ENCODE peak calls at places on chromosomes 1 and 21, in ten cellular contexts. One of them, this sample, is unnamed.

GRCh38 chr1:86156571-86157455 is at the start of gene COL24A1:
- DNase-seq in sigmoid colon: peak; percentile 84
- DNase-seq in small intestine: no peak
- DNase-seq in Panc1: no peak
- DNase-seq in ovary: peak; percentile 16
- DNase-seq in PC-3: peak; percentile 19
- DNase-seq in tibial nerve: peak; percentile 39
- DNase-seq in uterus: no peak
- DNase-seq in mammary epithelial cell: no peak
- DNase-seq in left ventricle myocardium inferior: peak; percentile 44
- DNase-seq in this sample: peak; percentile 3

GRCh38 chr1:114453361-114453784 is 57.6 kb downstream of the TRIM33 start:
- DNase-seq in left ventricle myocardium inferior: no peak
- DNase-seq in tibial nerve: no peak
- DNase-seq in Panc1: no peak
- DNase-seq in small intestine: no peak
- DNase-seq in mammary epithelial cell: no peak
- DNase-seq in ovary: no peak
- DNase-seq in sigmoid colon: no peak
- DNase-seq in PC-3: no peak
- DNase-seq in uterus: no peak
- DNase-seq in this sample: no peak

GRCh38 chr1:228316589-228317387 is 89.8 kb downstream of the TRIM11 start:
- DNase-seq in small intestine: no peak
- DNase-seq in mammary epithelial cell: no peak
- DNase-seq in tibial nerve: no peak
- DNase-seq in ovary: no peak
- DNase-seq in left ventricle myocardium inferior: no peak
- DNase-seq in uterus: peak; percentile 9
- DNase-seq in PC-3: no peak
- DNase-seq in Panc1: no peak
- DNase-seq in sigmoid colon: peak; percentile 59
- DNase-seq in this sample: no peak

GRCh38 chr1:161260939-161261858 is 2.7 kb downstream of the PCP4L1 start:
- DNase-seq in ovary: no peak
- DNase-seq in left ventricle myocardium inferior: no peak
- DNase-seq in small intestine: peak; percentile 62
- DNase-seq in mammary epithelial cell: no peak
- DNase-seq in uterus: no peak
- DNase-seq in Panc1: no peak
- DNase-seq in sigmoid colon: no peak
- DNase-seq in tibial nerve: no peak
- DNase-seq in PC-3: peak; percentile 24
- DNase-seq in this sample: no peak

GRCh38 chr1:167544447-167544846 is 9.1 kb downstream of the CREG1 start:
- DNase-seq in mammary epithelial cell: peak; percentile 95
- DNase-seq in Panc1: no peak
- DNase-seq in small intestine: no peak
- DNase-seq in left ventricle myocardium inferior: no peak
- DNase-seq in PC-3: peak; percentile 83
- DNase-seq in uterus: no peak
- DNase-seq in sigmoid colon: no peak
- DNase-seq in ovary: no peak
- DNase-seq in tibial nerve: no peak
- DNase-seq in this sample: peak; percentile 15

GRCh38 chr1:154607084-154607747 is 770 bp downstream of the ADAR start:
- DNase-seq in mammary epithelial cell: peak; percentile 43
- DNase-seq in Panc1: no peak
- DNase-seq in left ventricle myocardium inferior: no peak
- DNase-seq in ovary: no peak
- DNase-seq in uterus: no peak
- DNase-seq in sigmoid colon: no peak
- DNase-seq in tibial nerve: no peak
- DNase-seq in small intestine: peak; percentile 56
- DNase-seq in PC-3: peak; percentile 33
- DNase-seq in this sample: no peak

GRCh38 chr1:28031173-28031572 is 57.2 kb downstream of the EYA3 start:
- DNase-seq in left ventricle myocardium inferior: no peak
- DNase-seq in sigmoid colon: no peak
- DNase-seq in tibial nerve: no peak
- DNase-seq in mammary epithelial cell: no peak
- DNase-seq in PC-3: peak; percentile 23
- DNase-seq in uterus: no peak
- DNase-seq in ovary: no peak
- DNase-seq in Panc1: no peak
- DNase-seq in small intestine: no peak
- DNase-seq in this sample: no peak

GRCh38 chr21:18812308-18812707 is 408.7 kb upstream of the TMPRSS15 start:
- DNase-seq in left ventricle myocardium inferior: no peak
- DNase-seq in uterus: no peak
- DNase-seq in Panc1: no peak
- DNase-seq in small intestine: no peak
- DNase-seq in tibial nerve: no peak
- DNase-seq in mammary epithelial cell: no peak
- DNase-seq in ovary: no peak
- DNase-seq in sigmoid colon: no peak
- DNase-seq in PC-3: no peak
- DNase-seq in this sample: no peak

GRCh38 chr1:19400875-19401854 is 84.2 kb downstream of the CAPZB start:
- DNase-seq in small intestine: no peak
- DNase-seq in tibial nerve: no peak
- DNase-seq in left ventricle myocardium inferior: no peak
- DNase-seq in ovary: no peak
- DNase-seq in Panc1: no peak
- DNase-seq in uterus: no peak
- DNase-seq in sigmoid colon: no peak
- DNase-seq in PC-3: no peak
- DNase-seq in mammary epithelial cell: no peak
- DNase-seq in this sample: no peak
- H3K4me1 ChIP-seq in small intestine: peaks cover 14% of the 10 kb centered on the region
- H3K4me1 ChIP-seq in tibial nerve: no peaks in the 10 kb centered on the region
- H3K4me1 ChIP-seq in left ventricle myocardium inferior: peaks cover 89% of the 10 kb centered on the region
- H3K4me1 ChIP-seq in ovary: peaks cover 54% of the 10 kb centered on the region
- H3K4me1 ChIP-seq in Panc1: peaks cover 16% of the 10 kb centered on the region
- H3K4me1 ChIP-seq in uterus: peaks cover 31% of the 10 kb centered on the region
- H3K4me1 ChIP-seq in sigmoid colon: peaks cover 88% of the 10 kb centered on the region
- H3K4me1 ChIP-seq in PC-3: no peaks in the 10 kb centered on the region
- H3K4me1 ChIP-seq in mammary epithelial cell: peaks cover 3% of the 10 kb centered on the region
- H3K4me1 ChIP-seq in this sample: no peaks in the 10 kb centered on the region

DNA sequence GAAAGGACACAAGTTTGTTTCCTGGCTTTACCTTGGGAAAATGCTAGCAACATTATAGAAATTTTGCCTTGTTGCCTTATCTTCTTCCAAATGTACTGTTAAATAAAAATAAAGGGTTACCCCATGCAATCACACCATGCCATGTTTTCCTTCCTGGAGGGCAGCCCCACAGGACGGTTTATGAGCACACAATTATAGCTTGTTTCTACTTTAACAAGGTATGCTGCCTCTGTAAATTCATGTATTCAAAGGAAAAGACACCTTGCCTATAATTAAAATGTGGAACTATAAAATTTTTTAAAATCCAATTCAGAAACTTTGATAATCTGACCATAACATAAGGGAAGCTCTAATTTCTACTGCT is 63.4 kb downstream of the CAPN2 start:
- DNase-seq in PC-3: no peak
- DNase-seq in Panc1: no peak
- DNase-seq in left ventricle myocardium inferior: no peak
- DNase-seq in small intestine: no peak
- DNase-seq in ovary: no peak
- DNase-seq in sigmoid colon: no peak
- DNase-seq in tibial nerve: no peak
- DNase-seq in uterus: no peak
- DNase-seq in mammary epithelial cell: no peak
- DNase-seq in this sample: no peak
- H3K27ac ChIP-seq in PC-3: peak overlapping the region; percentile 84
- H3K27ac ChIP-seq in Panc1: peak overlapping the region; percentile 80
- H3K27ac ChIP-seq in left ventricle myocardium inferior: peak overlapping the region; percentile 74
- H3K27ac ChIP-seq in small intestine: peak overlapping the region; percentile 8
- H3K27ac ChIP-seq in ovary: no peak overlapping the region
- H3K27ac ChIP-seq in sigmoid colon: no peak overlapping the region
- H3K27ac ChIP-seq in tibial nerve: no peak overlapping the region
- H3K27ac ChIP-seq in uterus: peak overlapping the region; percentile 40
- H3K27ac ChIP-seq in mammary epithelial cell: peak overlapping the region; percentile 37
- H3K27ac ChIP-seq in this sample: peak overlapping the region; percentile 86

GRCh38 chr1:205287723-205288122 is 33.8 kb downstream of the NUAK2 start:
- DNase-seq in Panc1: no peak
- DNase-seq in left ventricle myocardium inferior: no peak
- DNase-seq in tibial nerve: no peak
- DNase-seq in PC-3: no peak
- DNase-seq in small intestine: no peak
- DNase-seq in sigmoid colon: no peak
- DNase-seq in ovary: no peak
- DNase-seq in mammary epithelial cell: no peak
- DNase-seq in uterus: no peak
- DNase-seq in this sample: no peak

GRCh38 chr1:205293350-205294074 is 28.0 kb downstream of the NUAK2 start:
- DNase-seq in sigmoid colon: no peak
- DNase-seq in left ventricle myocardium inferior: no peak
- DNase-seq in ovary: no peak
- DNase-seq in uterus: no peak
- DNase-seq in PC-3: no peak
- DNase-seq in tibial nerve: no peak
- DNase-seq in mammary epithelial cell: no peak
- DNase-seq in Panc1: no peak
- DNase-seq in small intestine: no peak
- DNase-seq in this sample: no peak

GRCh38 chr1:205294914-205295310 is 26.6 kb downstream of the NUAK2 start:
- DNase-seq in Panc1: no peak
- DNase-seq in small intestine: no peak
- DNase-seq in uterus: no peak
- DNase-seq in left ventricle myocardium inferior: no peak
- DNase-seq in sigmoid colon: no peak
- DNase-seq in PC-3: peak; percentile 40
- DNase-seq in mammary epithelial cell: no peak
- DNase-seq in ovary: no peak
- DNase-seq in tibial nerve: no peak
- DNase-seq in this sample: no peak

GRCh38 chr1:205294175-205294913 is 27.2 kb downstream of the NUAK2 start:
- DNase-seq in left ventricle myocardium inferior: no peak
- DNase-seq in ovary: peak; percentile 82
- DNase-seq in sigmoid colon: no peak
- DNase-seq in small intestine: peak; percentile 77
- DNase-seq in tibial nerve: no peak
- DNase-seq in Panc1: peak; percentile 61
- DNase-seq in PC-3: peak; percentile 87
- DNase-seq in mammary epithelial cell: peak; percentile 93
- DNase-seq in uterus: peak; percentile 61
- DNase-seq in this sample: peak; percentile 43

DNA sequence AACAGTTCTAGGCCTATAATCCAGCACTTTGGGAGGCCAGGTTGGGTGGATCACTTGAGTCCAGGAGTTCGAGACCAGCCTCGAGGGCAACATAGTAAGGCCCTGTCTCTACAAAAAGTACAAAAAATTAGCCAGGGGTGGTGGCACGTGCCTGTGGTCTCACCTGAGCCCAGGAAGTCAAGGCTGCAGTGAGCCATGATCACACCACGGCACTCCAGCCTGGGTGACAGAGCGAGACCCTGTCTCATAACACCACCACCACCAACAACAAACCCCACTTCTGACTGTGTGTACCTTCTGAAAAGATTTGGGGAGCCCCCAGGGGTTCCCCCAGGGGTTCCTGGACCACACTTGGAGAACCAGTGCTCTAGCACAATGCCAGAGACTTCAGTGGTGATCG is 30.0 kb downstream of the NUAK2 start:
- DNase-seq in small intestine: no peak
- DNase-seq in PC-3: no peak
- DNase-seq in uterus: no peak
- DNase-seq in sigmoid colon: no peak
- DNase-seq in left ventricle myocardium inferior: no peak
- DNase-seq in ovary: no peak
- DNase-seq in tibial nerve: no peak
- DNase-seq in Panc1: no peak
- DNase-seq in mammary epithelial cell: no peak
- DNase-seq in this sample: no peak
- H3K4me1 ChIP-seq in small intestine: peaks cover 8% of the 10 kb centered on the region
- H3K4me1 ChIP-seq in PC-3: peaks cover 40% of the 10 kb centered on the region
- H3K4me1 ChIP-seq in uterus: no peaks in the 10 kb centered on the region
- H3K4me1 ChIP-seq in sigmoid colon: peaks cover 22% of the 10 kb centered on the region
- H3K4me1 ChIP-seq in left ventricle myocardium inferior: peaks cover 25% of the 10 kb centered on the region
- H3K4me1 ChIP-seq in ovary: peaks cover 13% of the 10 kb centered on the region
- H3K4me1 ChIP-seq in tibial nerve: no peaks in the 10 kb centered on the region
- H3K4me1 ChIP-seq in Panc1: peaks cover 41% of the 10 kb centered on the region
- H3K4me1 ChIP-seq in mammary epithelial cell: peaks cover 44% of the 10 kb centered on the region
- H3K4me1 ChIP-seq in this sample: peaks cover 36% of the 10 kb centered on the region

GRCh38 chr1:233331676-233332519 is 4.4 kb downstream of the MAP3K21 start:
- DNase-seq in PC-3: no peak
- DNase-seq in small intestine: no peak
- DNase-seq in sigmoid colon: no peak
- DNase-seq in uterus: no peak
- DNase-seq in mammary epithelial cell: no peak
- DNase-seq in Panc1: no peak
- DNase-seq in left ventricle myocardium inferior: no peak
- DNase-seq in tibial nerve: no peak
- DNase-seq in ovary: no peak
- DNase-seq in this sample: no peak

GRCh38 chr1:233326319-233326994 is 1.1 kb upstream of the MAP3K21 start:
- DNase-seq in uterus: no peak
- DNase-seq in ovary: peak; percentile 10
- DNase-seq in Panc1: no peak
- DNase-seq in PC-3: no peak
- DNase-seq in tibial nerve: no peak
- DNase-seq in sigmoid colon: no peak
- DNase-seq in small intestine: no peak
- DNase-seq in mammary epithelial cell: no peak
- DNase-seq in left ventricle myocardium inferior: no peak
- DNase-seq in this sample: no peak

GRCh38 chr1:233326995-233327937 is at the start of gene MAP3K21:
- DNase-seq in small intestine: peak; percentile 98
- DNase-seq in uterus: peak; percentile 60
- DNase-seq in ovary: peak; percentile 47
- DNase-seq in mammary epithelial cell: peak; percentile 96
- DNase-seq in PC-3: peak; percentile 98
- DNase-seq in left ventricle myocardium inferior: peak; percentile 75
- DNase-seq in tibial nerve: peak; percentile 57
- DNase-seq in sigmoid colon: peak; percentile 72
- DNase-seq in Panc1: no peak
- DNase-seq in this sample: peak; percentile 83

GRCh38 chr1:233328661-233329498 is 1.4 kb downstream of the MAP3K21 start:
- DNase-seq in uterus: peak; percentile 13
- DNase-seq in tibial nerve: no peak
- DNase-seq in left ventricle myocardium inferior: no peak
- DNase-seq in ovary: no peak
- DNase-seq in PC-3: peak; percentile 38
- DNase-seq in mammary epithelial cell: peak; percentile 14
- DNase-seq in small intestine: peak; percentile 41
- DNase-seq in sigmoid colon: no peak
- DNase-seq in Panc1: no peak
- DNase-seq in this sample: peak; percentile 43

DNA sequence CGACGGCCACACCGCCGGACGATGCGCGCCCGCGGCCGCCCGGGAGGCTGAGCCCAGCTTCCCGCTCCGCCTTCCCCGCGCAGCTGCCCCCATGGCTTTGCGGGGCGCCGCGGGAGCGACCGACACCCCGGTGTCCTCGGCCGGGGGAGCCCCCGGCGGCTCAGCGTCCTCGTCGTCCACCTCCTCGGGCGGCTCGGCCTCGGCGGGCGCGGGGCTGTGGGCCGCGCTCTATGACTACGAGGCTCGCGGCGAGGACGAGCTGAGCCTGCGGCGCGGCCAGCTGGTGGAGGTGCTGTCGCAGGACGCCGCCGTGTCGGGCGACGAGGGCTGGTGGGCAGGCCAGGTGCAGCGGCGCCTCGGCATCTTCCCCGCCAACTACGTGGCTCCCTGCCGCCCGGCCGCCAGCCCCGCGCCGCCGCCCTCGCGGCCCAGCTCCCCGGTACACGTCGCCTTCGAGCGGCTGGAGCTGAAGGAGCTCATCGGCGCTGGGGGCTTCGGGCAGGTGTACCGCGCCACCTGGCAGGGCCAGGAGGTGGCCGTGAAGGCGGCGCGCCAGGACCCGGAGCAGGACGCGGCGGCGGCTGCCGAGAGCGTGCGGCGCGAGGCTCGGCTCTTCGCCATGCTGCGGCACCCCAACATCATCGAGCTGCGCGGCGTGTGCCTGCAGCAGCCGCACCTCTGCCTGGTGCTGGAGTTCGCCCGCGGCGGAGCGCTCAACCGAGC is 575 bp downstream of the MAP3K21 start:
- DNase-seq in tibial nerve: no peak
- DNase-seq in small intestine: no peak
- DNase-seq in mammary epithelial cell: peak; percentile 57
- DNase-seq in PC-3: peak; percentile 48
- DNase-seq in sigmoid colon: no peak
- DNase-seq in uterus: no peak
- DNase-seq in Panc1: no peak
- DNase-seq in ovary: peak; percentile 8
- DNase-seq in left ventricle myocardium inferior: no peak
- DNase-seq in this sample: peak; percentile 61
- H3K27ac ChIP-seq in tibial nerve: no peak overlapping the region
- H3K27ac ChIP-seq in small intestine: peak overlapping the region; percentile 89
- H3K27ac ChIP-seq in mammary epithelial cell: peak overlapping the region; percentile 58
- H3K27ac ChIP-seq in PC-3: peak overlapping the region; percentile 17
- H3K27ac ChIP-seq in sigmoid colon: no peak overlapping the region
- H3K27ac ChIP-seq in uterus: peak overlapping the region; percentile 69
- H3K27ac ChIP-seq in Panc1: no peak overlapping the region
- H3K27ac ChIP-seq in ovary: no peak overlapping the region
- H3K27ac ChIP-seq in left ventricle myocardium inferior: no peak overlapping the region
- H3K27ac ChIP-seq in this sample: peak overlapping the region; percentile 41